ENCODE peak calls at places on chromosomes 13 and 19, in seven cellular contexts. One of them, this sample, is unnamed. For H3K4me1, the result is how much of the 10 kb centered on the place peaks cover.

GRCh38 chr19:16386619-16387240 is 62.1 kb downstream of the KLF2 start:
- DNase-seq in tibial artery: no peak
- DNase-seq in neural progenitor cell: peak
- DNase-seq in uterus: peak
- DNase-seq in tibial nerve: peak
- DNase-seq in cardiac muscle cell: peak
- DNase-seq in osteoblast: peak
- DNase-seq in this sample: peak

GRCh38 chr13:102597029-102598015 is 536 bp downstream of the TPP2 start:
- DNase-seq in tibial artery: peak
- DNase-seq in neural progenitor cell: peak
- DNase-seq in uterus: peak
- DNase-seq in tibial nerve: no peak
- DNase-seq in cardiac muscle cell: peak
- DNase-seq in osteoblast: peak
- DNase-seq in this sample: peak

GRCh38 chr13:26255717-26256277 is 1.9 kb downstream of the CDK8 start:
- DNase-seq in tibial artery: no peak
- DNase-seq in neural progenitor cell: no peak
- DNase-seq in uterus: no peak
- DNase-seq in tibial nerve: no peak
- DNase-seq in cardiac muscle cell: peak
- DNase-seq in osteoblast: no peak
- DNase-seq in this sample: no peak

GRCh38 chr19:3160219-3160618 is 18.4 kb upstream of the S1PR4 start:
- DNase-seq in tibial artery: no peak
- DNase-seq in neural progenitor cell: no peak
- DNase-seq in uterus: no peak
- DNase-seq in tibial nerve: no peak
- DNase-seq in cardiac muscle cell: no peak
- DNase-seq in osteoblast: no peak
- DNase-seq in this sample: no peak

GRCh38 chr13:90105276-90105675 is 1242.2 kb upstream of the MIR17HG start:
- DNase-seq in tibial artery: no peak
- DNase-seq in neural progenitor cell: no peak
- DNase-seq in uterus: no peak
- DNase-seq in tibial nerve: no peak
- DNase-seq in cardiac muscle cell: no peak
- DNase-seq in osteoblast: no peak
- DNase-seq in this sample: no peak

GRCh38 chr13:85441364-85441763 is 357.9 kb downstream of the SLITRK6 start:
- DNase-seq in tibial artery: no peak
- DNase-seq in neural progenitor cell: no peak
- DNase-seq in uterus: no peak
- DNase-seq in tibial nerve: no peak
- DNase-seq in cardiac muscle cell: no peak
- DNase-seq in osteoblast: no peak
- DNase-seq in this sample: no peak

GRCh38 chr13:93116809-93117208 is 109.8 kb upstream of the GPC6 start:
- DNase-seq in tibial artery: no peak
- DNase-seq in neural progenitor cell: no peak
- DNase-seq in uterus: no peak
- DNase-seq in tibial nerve: no peak
- DNase-seq in cardiac muscle cell: no peak
- DNase-seq in osteoblast: no peak
- DNase-seq in this sample: peak

GRCh38 chr19:14375055-14375581 is 6.1 kb upstream of the ADGRE5 start:
- DNase-seq in tibial artery: no peak
- DNase-seq in neural progenitor cell: no peak
- DNase-seq in uterus: no peak
- DNase-seq in tibial nerve: no peak
- DNase-seq in cardiac muscle cell: no peak
- DNase-seq in osteoblast: no peak
- DNase-seq in this sample: peak

GRCh38 chr13:83449666-83450395 is 432.4 kb downstream of the SLITRK1 start:
- DNase-seq in tibial artery: no peak
- DNase-seq in neural progenitor cell: peak
- DNase-seq in uterus: no peak
- DNase-seq in tibial nerve: no peak
- DNase-seq in cardiac muscle cell: no peak
- DNase-seq in osteoblast: no peak
- DNase-seq in this sample: no peak

DNA sequence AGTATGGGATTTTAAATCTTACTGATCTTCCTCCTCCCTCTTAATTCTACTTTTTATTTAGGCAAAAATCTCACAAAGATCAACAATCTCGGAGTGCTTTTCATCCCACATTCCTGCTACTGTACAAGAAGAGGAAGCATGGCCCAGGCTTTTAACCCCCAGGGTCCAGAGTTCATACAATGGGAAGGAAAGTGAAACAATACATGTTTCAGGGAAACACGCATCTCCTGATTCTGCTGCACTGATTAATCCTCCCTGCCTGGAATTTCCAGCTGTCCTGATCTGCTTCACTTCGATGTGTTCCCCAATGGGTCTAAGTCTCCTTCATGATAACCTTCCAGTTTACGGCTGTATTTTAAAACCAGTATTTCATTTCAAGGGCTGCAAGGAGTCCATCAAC is 44.5 kb downstream of the COL4A1 start:
- DNase-seq in tibial artery: no peak
- DNase-seq in neural progenitor cell: peak
- DNase-seq in uterus: no peak
- DNase-seq in tibial nerve: no peak
- DNase-seq in cardiac muscle cell: no peak
- DNase-seq in osteoblast: no peak
- DNase-seq in this sample: peak
- H3K27ac ChIP-seq in tibial artery: peak
- H3K27ac ChIP-seq in neural progenitor cell: no peak
- H3K27ac ChIP-seq in uterus: peak
- H3K27ac ChIP-seq in tibial nerve: peak
- H3K27ac ChIP-seq in cardiac muscle cell: no peak
- H3K27ac ChIP-seq in osteoblast: peak
- H3K27ac ChIP-seq in this sample: peak

GRCh38 chr13:31349156-31349555 is 149.4 kb downstream of the B3GLCT start:
- DNase-seq in tibial artery: no peak
- DNase-seq in neural progenitor cell: no peak
- DNase-seq in uterus: no peak
- DNase-seq in tibial nerve: no peak
- DNase-seq in cardiac muscle cell: no peak
- DNase-seq in osteoblast: no peak
- DNase-seq in this sample: no peak

GRCh38 chr13:31350560-31350959 is 150.8 kb downstream of the B3GLCT start:
- DNase-seq in tibial artery: no peak
- DNase-seq in neural progenitor cell: no peak
- DNase-seq in uterus: no peak
- DNase-seq in tibial nerve: no peak
- DNase-seq in cardiac muscle cell: no peak
- DNase-seq in osteoblast: no peak
- DNase-seq in this sample: no peak

GRCh38 chr13:31351376-31351775 is 151.6 kb downstream of the B3GLCT start:
- DNase-seq in tibial artery: no peak
- DNase-seq in neural progenitor cell: no peak
- DNase-seq in uterus: no peak
- DNase-seq in tibial nerve: no peak
- DNase-seq in cardiac muscle cell: no peak
- DNase-seq in osteoblast: peak
- DNase-seq in this sample: no peak

GRCh38 chr13:31352467-31352866 is 152.7 kb downstream of the B3GLCT start:
- DNase-seq in tibial artery: no peak
- DNase-seq in neural progenitor cell: no peak
- DNase-seq in uterus: no peak
- DNase-seq in tibial nerve: no peak
- DNase-seq in cardiac muscle cell: no peak
- DNase-seq in osteoblast: no peak
- DNase-seq in this sample: no peak

DNA sequence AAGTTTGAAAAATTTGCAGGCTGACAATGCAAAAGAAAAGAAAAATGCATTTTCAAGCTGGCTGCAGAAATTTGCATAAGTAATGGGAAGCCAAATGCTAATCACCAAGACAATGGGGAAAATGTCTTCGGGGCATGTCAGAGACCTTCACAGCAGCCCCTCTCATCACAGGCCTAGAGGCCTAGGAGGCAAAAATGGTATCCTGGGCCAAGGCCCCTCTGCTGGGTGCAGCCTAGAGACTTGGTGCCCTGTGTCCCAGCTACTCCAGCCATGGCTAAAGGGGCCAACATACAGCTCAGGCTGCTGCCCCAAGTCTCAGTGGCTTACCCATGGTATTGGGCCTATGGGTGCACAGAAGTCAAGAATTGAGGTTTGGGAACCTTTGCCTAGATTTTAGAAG is 155.2 kb downstream of the B3GLCT start:
- DNase-seq in tibial artery: no peak
- DNase-seq in neural progenitor cell: no peak
- DNase-seq in uterus: no peak
- DNase-seq in tibial nerve: no peak
- DNase-seq in cardiac muscle cell: no peak
- DNase-seq in osteoblast: no peak
- DNase-seq in this sample: no peak
- H3K4me1 ChIP-seq in tibial artery: under half
- H3K4me1 ChIP-seq in neural progenitor cell: under half
- H3K4me1 ChIP-seq in uterus: under half
- H3K4me1 ChIP-seq in tibial nerve: under half
- H3K4me1 ChIP-seq in cardiac muscle cell: under half
- H3K4me1 ChIP-seq in osteoblast: under half
- H3K4me1 ChIP-seq in this sample: under half

GRCh38 chr19:55550321-55550650 is 4.9 kb upstream of the SBK3 start:
- DNase-seq in tibial artery: no peak
- DNase-seq in neural progenitor cell: no peak
- DNase-seq in uterus: no peak
- DNase-seq in tibial nerve: no peak
- DNase-seq in cardiac muscle cell: no peak
- DNase-seq in osteoblast: peak
- DNase-seq in this sample: no peak

GRCh38 chr19:55552620-55553019 is 7.3 kb upstream of the SBK3 start:
- DNase-seq in tibial artery: no peak
- DNase-seq in neural progenitor cell: no peak
- DNase-seq in uterus: no peak
- DNase-seq in tibial nerve: no peak
- DNase-seq in cardiac muscle cell: no peak
- DNase-seq in osteoblast: peak
- DNase-seq in this sample: no peak

GRCh38 chr19:55553217-55554182 is 8.2 kb upstream of the SBK3 start:
- DNase-seq in tibial artery: no peak
- DNase-seq in neural progenitor cell: no peak
- DNase-seq in uterus: no peak
- DNase-seq in tibial nerve: no peak
- DNase-seq in cardiac muscle cell: no peak
- DNase-seq in osteoblast: peak
- DNase-seq in this sample: no peak

GRCh38 chr19:55554302-55554701 is 9.0 kb upstream of the SBK3 start:
- DNase-seq in tibial artery: no peak
- DNase-seq in neural progenitor cell: no peak
- DNase-seq in uterus: no peak
- DNase-seq in tibial nerve: no peak
- DNase-seq in cardiac muscle cell: no peak
- DNase-seq in osteoblast: no peak
- DNase-seq in this sample: no peak

GRCh38 chr19:55552206-55552605 is 6.9 kb upstream of the SBK3 start:
- DNase-seq in tibial artery: no peak
- DNase-seq in neural progenitor cell: no peak
- DNase-seq in uterus: no peak
- DNase-seq in tibial nerve: no peak
- DNase-seq in cardiac muscle cell: no peak
- DNase-seq in osteoblast: peak
- DNase-seq in this sample: no peak
- H3K27ac ChIP-seq in tibial artery: no peak
- H3K27ac ChIP-seq in neural progenitor cell: no peak
- H3K27ac ChIP-seq in uterus: no peak
- H3K27ac ChIP-seq in tibial nerve: no peak
- H3K27ac ChIP-seq in cardiac muscle cell: no peak
- H3K27ac ChIP-seq in osteoblast: peak
- H3K27ac ChIP-seq in this sample: no peak

GRCh38 chr19:5827891-5828660 is 11.4 kb downstream of the FUT6 start:
- DNase-seq in tibial artery: peak
- DNase-seq in neural progenitor cell: peak
- DNase-seq in uterus: peak
- DNase-seq in tibial nerve: peak
- DNase-seq in cardiac muscle cell: peak
- DNase-seq in osteoblast: peak
- DNase-seq in this sample: peak
- H3K4me1 ChIP-seq in tibial artery: under half
- H3K4me1 ChIP-seq in neural progenitor cell: under half
- H3K4me1 ChIP-seq in uterus: under half
- H3K4me1 ChIP-seq in tibial nerve: under half
- H3K4me1 ChIP-seq in cardiac muscle cell: under half
- H3K4me1 ChIP-seq in osteoblast: under half
- H3K4me1 ChIP-seq in this sample: under half